ENCODE peak calls at places on chromosomes 6 and 20, in four cellular contexts. One of them, this sample, is unnamed. For H3K9me3, the result is how much of the 10 kb centered on the place peaks cover.

GRCh38 chr6:166998256-166999144 is 697 bp upstream of the CEP43 start:
- DNase-seq in neural progenitor cell: peak
- DNase-seq in lung: peak
- DNase-seq in tibial nerve: no peak
- DNase-seq in this sample: peak

GRCh38 chr6:154249499-154250298 is 106.9 kb downstream of the IPCEF1 start:
- DNase-seq in neural progenitor cell: no peak
- DNase-seq in lung: no peak
- DNase-seq in tibial nerve: no peak
- DNase-seq in this sample: no peak

GRCh38 chr6:15952231-15953151 is 176.4 kb upstream of the MYLIP start:
- DNase-seq in neural progenitor cell: no peak
- DNase-seq in lung: no peak
- DNase-seq in tibial nerve: no peak
- DNase-seq in this sample: peak

GRCh38 chr6:95741001-95741400 is 163.7 kb downstream of the MANEA start:
- DNase-seq in neural progenitor cell: no peak
- DNase-seq in lung: no peak
- DNase-seq in tibial nerve: no peak
- DNase-seq in this sample: no peak

GRCh38 chr20:21137078-21137477 is 11.2 kb downstream of the KIZ start:
- DNase-seq in neural progenitor cell: no peak
- DNase-seq in lung: no peak
- DNase-seq in tibial nerve: no peak
- DNase-seq in this sample: peak

GRCh38 chr20:13276945-13277582 is 56.0 kb downstream of the ISM1 start:
- DNase-seq in neural progenitor cell: no peak
- DNase-seq in lung: no peak
- DNase-seq in tibial nerve: no peak
- DNase-seq in this sample: no peak

GRCh38 chr20:61514018-61514755 is 262.1 kb downstream of the CDH4 start:
- DNase-seq in neural progenitor cell: no peak
- DNase-seq in lung: no peak
- DNase-seq in tibial nerve: no peak
- DNase-seq in this sample: no peak

GRCh38 chr6:36139991-36140710 is 9.8 kb downstream of the MAPK13 start:
- DNase-seq in neural progenitor cell: no peak
- DNase-seq in lung: no peak
- DNase-seq in tibial nerve: no peak
- DNase-seq in this sample: no peak

GRCh38 chr6:2749972-2750600 is 636 bp downstream of the MYLK4 start:
- DNase-seq in neural progenitor cell: peak
- DNase-seq in lung: peak
- DNase-seq in tibial nerve: peak
- DNase-seq in this sample: peak

GRCh38 chr20:54619181-54619580 is 143.8 kb downstream of the DOK5 start:
- DNase-seq in neural progenitor cell: no peak
- DNase-seq in lung: no peak
- DNase-seq in tibial nerve: no peak
- DNase-seq in this sample: no peak

GRCh38 chr6:56528412-56528841 is 114.3 kb downstream of the DST start:
- DNase-seq in neural progenitor cell: no peak
- DNase-seq in lung: no peak
- DNase-seq in tibial nerve: no peak
- DNase-seq in this sample: no peak

GRCh38 chr6:133542056-133542821 is 301.1 kb downstream of the EYA4 start:
- DNase-seq in neural progenitor cell: no peak
- DNase-seq in lung: no peak
- DNase-seq in tibial nerve: no peak
- DNase-seq in this sample: no peak

GRCh38 chr6:91575032-91575431 is 988.2 kb upstream of the MAP3K7 start:
- DNase-seq in neural progenitor cell: no peak
- DNase-seq in lung: no peak
- DNase-seq in tibial nerve: no peak
- DNase-seq in this sample: no peak

GRCh38 chr6:6715465-6715864 is 126.9 kb downstream of the LY86 start:
- DNase-seq in neural progenitor cell: no peak
- DNase-seq in lung: no peak
- DNase-seq in tibial nerve: no peak
- DNase-seq in this sample: no peak

GRCh38 chr6:147709396-147710272 is 201.1 kb downstream of the SAMD5 start:
- DNase-seq in neural progenitor cell: no peak
- DNase-seq in lung: no peak
- DNase-seq in tibial nerve: no peak
- DNase-seq in this sample: no peak

GRCh38 chr20:16215056-16215455 is 358.2 kb downstream of the KIF16B start:
- DNase-seq in neural progenitor cell: peak
- DNase-seq in lung: no peak
- DNase-seq in tibial nerve: no peak
- DNase-seq in this sample: no peak

GRCh38 chr20:2815242-2815900 is 584 bp downstream of the C20orf141 start:
- DNase-seq in neural progenitor cell: no peak
- DNase-seq in lung: no peak
- DNase-seq in tibial nerve: no peak
- DNase-seq in this sample: no peak

GRCh38 chr6:16725145-16725864 is 36.0 kb downstream of the ATXN1 start:
- DNase-seq in neural progenitor cell: no peak
- DNase-seq in lung: no peak
- DNase-seq in tibial nerve: no peak
- DNase-seq in this sample: no peak

GRCh38 chr20:33730946-33731692 is 677 bp upstream of the ZNF341 start:
- DNase-seq in neural progenitor cell: peak
- DNase-seq in lung: no peak
- DNase-seq in tibial nerve: no peak
- DNase-seq in this sample: no peak

GRCh38 chr6:42453649-42454427 is 2.1 kb upstream of the TRERF1 start:
- DNase-seq in neural progenitor cell: peak
- DNase-seq in lung: no peak
- DNase-seq in tibial nerve: no peak
- DNase-seq in this sample: peak

GRCh38 chr6:134764741-134765140 is 185.2 kb downstream of the ALDH8A1 start:
- DNase-seq in neural progenitor cell: no peak
- DNase-seq in lung: no peak
- DNase-seq in tibial nerve: no peak
- DNase-seq in this sample: no peak

GRCh38 chr6:108732101-108732870 is 115.9 kb upstream of the ARMC2 start:
- DNase-seq in neural progenitor cell: peak
- DNase-seq in lung: no peak
- DNase-seq in tibial nerve: no peak
- DNase-seq in this sample: no peak

GRCh38 chr20:3749087-3749688 is 16.7 kb downstream of the HSPA12B start:
- DNase-seq in neural progenitor cell: no peak
- DNase-seq in lung: no peak
- DNase-seq in tibial nerve: no peak
- DNase-seq in this sample: no peak

GRCh38 chr20:24891546-24892393 is 57.3 kb upstream of the CST7 start:
- DNase-seq in neural progenitor cell: no peak
- DNase-seq in lung: peak
- DNase-seq in tibial nerve: no peak
- DNase-seq in this sample: no peak

GRCh38 chr6:51554029-51554428 is 533.4 kb downstream of the PKHD1 start:
- DNase-seq in neural progenitor cell: no peak
- DNase-seq in lung: no peak
- DNase-seq in tibial nerve: no peak
- DNase-seq in this sample: no peak

GRCh38 chr6:167907837-167908681 is 81.3 kb downstream of the AFDN start:
- DNase-seq in neural progenitor cell: no peak
- DNase-seq in lung: no peak
- DNase-seq in tibial nerve: no peak
- DNase-seq in this sample: no peak

GRCh38 chr6:906920-907319 is 214.0 kb upstream of the EXOC2 start:
- DNase-seq in neural progenitor cell: peak
- DNase-seq in lung: no peak
- DNase-seq in tibial nerve: no peak
- DNase-seq in this sample: no peak

GRCh38 chr6:32439708-32440214 is at the start of gene HLA-DRA:
- DNase-seq in neural progenitor cell: peak
- DNase-seq in lung: peak
- DNase-seq in tibial nerve: no peak
- DNase-seq in this sample: no peak

GRCh38 chr6:115887887-115888286 is 172.8 kb downstream of the FRK start:
- DNase-seq in neural progenitor cell: no peak
- DNase-seq in lung: no peak
- DNase-seq in tibial nerve: no peak
- DNase-seq in this sample: no peak

GRCh38 chr20:63641792-63642517 is 11.3 kb downstream of the STMN3 start:
- DNase-seq in neural progenitor cell: peak
- DNase-seq in lung: peak
- DNase-seq in tibial nerve: peak
- DNase-seq in this sample: peak

GRCh38 chr6:43916924-43917877 is 147.2 kb downstream of the VEGFA start:
- DNase-seq in neural progenitor cell: no peak
- DNase-seq in lung: peak
- DNase-seq in tibial nerve: peak
- DNase-seq in this sample: peak

GRCh38 chr6:25389501-25389900 is 110.3 kb downstream of the CARMIL1 start:
- DNase-seq in neural progenitor cell: no peak
- DNase-seq in lung: no peak
- DNase-seq in tibial nerve: no peak
- DNase-seq in this sample: no peak

GRCh38 chr20:56439784-56440291 is 27.8 kb downstream of the CASS4 start:
- DNase-seq in neural progenitor cell: no peak
- DNase-seq in lung: peak
- DNase-seq in tibial nerve: no peak
- DNase-seq in this sample: peak

GRCh38 chr6:3323696-3324261 is 65.0 kb downstream of the PSMG4 start:
- DNase-seq in neural progenitor cell: no peak
- DNase-seq in lung: no peak
- DNase-seq in tibial nerve: no peak
- DNase-seq in this sample: no peak

GRCh38 chr20:14925286-14925685 is 587.9 kb upstream of the FLRT3 start:
- DNase-seq in neural progenitor cell: no peak
- DNase-seq in lung: no peak
- DNase-seq in tibial nerve: no peak
- DNase-seq in this sample: no peak

GRCh38 chr20:58816051-58816450 is 34.7 kb downstream of the GNAS-AS1 start:
- DNase-seq in neural progenitor cell: no peak
- DNase-seq in lung: no peak
- DNase-seq in tibial nerve: no peak
- DNase-seq in this sample: no peak

GRCh38 chr20:58817748-58818147 is 33.0 kb downstream of the GNAS-AS1 start:
- DNase-seq in neural progenitor cell: no peak
- DNase-seq in lung: no peak
- DNase-seq in tibial nerve: no peak
- DNase-seq in this sample: peak

GRCh38 chr20:58819921-58820320 is 30.8 kb downstream of the GNAS-AS1 start:
- DNase-seq in neural progenitor cell: no peak
- DNase-seq in lung: no peak
- DNase-seq in tibial nerve: no peak
- DNase-seq in this sample: no peak

GRCh38 chr20:58816957-58817651 is 33.6 kb downstream of the GNAS-AS1 start:
- DNase-seq in neural progenitor cell: no peak
- DNase-seq in lung: no peak
- DNase-seq in tibial nerve: no peak
- DNase-seq in this sample: no peak

GRCh38 chr20:58818585-58819285 is 32.0 kb downstream of the GNAS-AS1 start:
- DNase-seq in neural progenitor cell: no peak
- DNase-seq in lung: no peak
- DNase-seq in tibial nerve: no peak
- DNase-seq in this sample: no peak
- H3K27ac ChIP-seq in neural progenitor cell: no peak
- H3K27ac ChIP-seq in lung: no peak
- H3K27ac ChIP-seq in tibial nerve: no peak
- H3K27ac ChIP-seq in this sample: no peak

GRCh38 chr6:90429713-90430112 is 133.1 kb upstream of the BACH2 start:
- DNase-seq in neural progenitor cell: peak
- DNase-seq in lung: no peak
- DNase-seq in tibial nerve: no peak
- DNase-seq in this sample: no peak
- H3K9me3 ChIP-seq in neural progenitor cell: under half
- H3K9me3 ChIP-seq in lung: under half
- H3K9me3 ChIP-seq in tibial nerve: under half
- H3K9me3 ChIP-seq in this sample: under half

DNA sequence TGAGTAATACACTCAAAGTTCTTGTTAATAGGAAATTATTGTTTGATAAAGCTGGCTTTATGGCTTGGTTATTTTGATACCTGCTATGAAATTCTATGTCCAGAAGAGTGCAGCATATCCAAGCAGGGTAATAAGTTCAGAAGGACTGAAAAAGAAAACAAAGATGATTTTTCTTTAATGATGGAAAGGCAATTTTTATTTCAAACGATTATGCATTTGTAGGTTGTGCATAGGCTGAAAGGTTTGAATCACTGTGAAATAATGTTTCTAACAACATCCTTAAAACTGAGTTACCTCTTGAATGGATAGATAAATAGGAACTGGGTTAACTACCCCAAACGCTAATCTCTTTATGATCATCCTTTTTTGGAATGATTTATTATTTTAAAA is 1.4 kb upstream of the MAN1A1 start:
- DNase-seq in neural progenitor cell: no peak
- DNase-seq in lung: no peak
- DNase-seq in tibial nerve: no peak
- DNase-seq in this sample: no peak
- H3K4me3 ChIP-seq in neural progenitor cell: no peak
- H3K4me3 ChIP-seq in lung: no peak
- H3K4me3 ChIP-seq in tibial nerve: peak
- H3K4me3 ChIP-seq in this sample: no peak

DNA sequence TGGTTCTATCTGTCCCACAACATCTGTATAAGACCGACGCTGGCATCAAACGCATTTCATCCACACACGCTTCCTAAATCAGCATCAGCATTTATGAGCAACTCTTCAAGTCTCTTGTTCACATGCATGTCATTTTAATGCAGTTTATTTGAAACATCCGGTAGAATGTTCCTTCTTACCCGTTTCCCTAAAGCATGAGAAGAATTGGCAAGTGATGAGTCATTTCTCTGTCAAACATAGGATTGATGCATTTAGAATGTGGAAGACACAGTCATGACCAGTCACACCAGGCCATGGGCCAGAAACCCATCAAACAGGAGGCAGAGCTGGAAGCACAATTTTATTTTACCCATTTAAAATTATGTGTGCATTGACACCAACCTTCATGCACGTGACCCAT is 122.8 kb downstream of the UST start:
- DNase-seq in neural progenitor cell: no peak
- DNase-seq in lung: no peak
- DNase-seq in tibial nerve: no peak
- DNase-seq in this sample: no peak
- H3K27ac ChIP-seq in neural progenitor cell: no peak
- H3K27ac ChIP-seq in lung: no peak
- H3K27ac ChIP-seq in tibial nerve: no peak
- H3K27ac ChIP-seq in this sample: no peak

GRCh38 chr6:61614119-61614518 is 671.9 kb downstream of the KHDRBS2 start:
- DNase-seq in neural progenitor cell: no peak
- DNase-seq in lung: no peak
- DNase-seq in tibial nerve: no peak
- DNase-seq in this sample: no peak
- H3K9me3 ChIP-seq in neural progenitor cell: under half
- H3K9me3 ChIP-seq in lung: under half
- H3K9me3 ChIP-seq in tibial nerve: under half
- H3K9me3 ChIP-seq in this sample: under half

This sample was measured in thyroid gland.